ENCODE peak calls at places on chromosomes 3 and 15, in four cellular contexts. P is stimulated activated CD4-positive, alpha-beta T cell treated with anti-CD3 and anti-CD28 coated beads, Interleukin-15, amount 100 ng/mL, for 48 hours; K is astrocyte of the spinal cord; Z is T-helper 2 cell. U is an unnamed sample.

GRCh38 chr3:65484964-65485363 is 553.8 kb downstream of the MAGI1 start:
- DNase-seq in K (no peak), Z (no peak), P (no peak), U (no peak)

GRCh38 chr3:71681224-71681668 is 44.0 kb downstream of the EIF4E3 start:
- DNase-seq in Z (no peak), P (no peak), K (peak), U (peak)

GRCh38 chr15:52008698-52009434 is 10.2 kb upstream of the MAPK6 start:
- DNase-seq in Z (no peak), P (no peak), K (no peak), U (peak)

GRCh38 chr3:63228677-63229076 is 49.4 kb upstream of the SYNPR start:
- DNase-seq in Z (no peak), K (peak), P (no peak), U (peak)

GRCh38 chr3:134846943-134847342 is 51.9 kb downstream of the EPHB1 start:
- DNase-seq in K (peak), Z (no peak), P (no peak), U (peak)

GRCh38 chr15:55204464-55204863 is 7.7 kb upstream of the RSL24D1 start:
- DNase-seq in K (no peak), Z (no peak), P (no peak), U (no peak)

GRCh38 chr3:29202368-29202767 is 78.5 kb upstream of the RBMS3 start:
- DNase-seq in Z (no peak), P (no peak), K (peak), U (peak)

GRCh38 chr3:2156244-2156847 is 57.7 kb downstream of the CNTN4 start:
- DNase-seq in P (no peak), Z (no peak), K (no peak), U (no peak)

GRCh38 chr15:47872869-47873301 is 155.6 kb downstream of the SEMA6D start:
- DNase-seq in K (no peak), Z (no peak), P (no peak), U (peak)

GRCh38 chr3:15647629-15648167 is 46.2 kb downstream of the BTD start:
- DNase-seq in K (peak), Z (peak), P (peak), U (peak)

GRCh38 chr15:100623301-100623700 is 20.9 kb downstream of the ASB7 start:
- DNase-seq in K (no peak), Z (no peak), P (no peak), U (peak)

GRCh38 chr15:77584201-77584600 is 48.5 kb downstream of the LINGO1 start:
- DNase-seq in Z (no peak), K (no peak), P (no peak), U (no peak)

GRCh38 chr15:60957111-60957510 is 272.0 kb downstream of the RORA start:
- DNase-seq in P (no peak), K (no peak), Z (no peak), U (no peak)

GRCh38 chr3:8618950-8619349 is 25.6 kb downstream of the SSUH2 start:
- DNase-seq in P (no peak), K (no peak), Z (no peak), U (no peak)

GRCh38 chr15:71186267-71186666 is 71.0 kb downstream of the THSD4 start:
- DNase-seq in Z (no peak), K (no peak), P (no peak), U (no peak)

GRCh38 chr3:117407317-117407716 is 697.7 kb downstream of the TUSC7 start:
- DNase-seq in K (no peak), P (no peak), Z (no peak), U (peak)

GRCh38 chr3:10419637-10420232 is 85.7 kb downstream of the ATP2B2 start:
- DNase-seq in K (no peak), P (peak), Z (peak), U (no peak)

GRCh38 chr15:62392411-62392810 is 227.3 kb upstream of the C2CD4B start:
- DNase-seq in P (no peak), K (peak), Z (no peak), U (peak)

GRCh38 chr3:114363554-114364202 is 69.8 kb downstream of the TIGIT start:
- DNase-seq in K (peak), P (no peak), Z (no peak), U (peak)

U was measured in cardiac fibroblast.